ENCODE peak calls at places on chromosome 12, in four cellular contexts. P is AG04449, G is OCI-LY7, F is AG04450. I is an unnamed sample.

GRCh38 chr12:32859389-32859788 is 37.2 kb downstream of the PKP2 start:
- DNase-seq in P (no peak), G (no peak), F (no peak), I (no peak)

GRCh38 chr12:85016423-85016822 is 19.7 kb downstream of the TSPAN19 start:
- DNase-seq in P (peak), G (no peak), F (peak), I (peak)

GRCh38 chr12:120820885-120821510 is 83.2 kb downstream of the SPPL3 start:
- DNase-seq in P (no peak), G (no peak), F (no peak), I (no peak)

GRCh38 chr12:130953783-130954543 is at the start of gene ADGRD1:
- DNase-seq in P (no peak), G (no peak), F (no peak), I (no peak)

GRCh38 chr12:51517800-51518199 is 73.2 kb upstream of the SCN8A start:
- DNase-seq in P (no peak), G (peak), F (no peak), I (no peak)

GRCh38 chr12:105681341-105681740 is 350.9 kb downstream of the C12orf75 start:
- DNase-seq in P (no peak), G (no peak), F (no peak), I (no peak)

GRCh38 chr12:121520586-121521086 is 60.2 kb downstream of the KDM2B start:
- DNase-seq in P (no peak), G (no peak), F (no peak), I (no peak)

GRCh38 chr12:126384029-126384564 is 1318.9 kb downstream of the AACS start:
- DNase-seq in P (no peak), G (no peak), F (no peak), I (no peak)

GRCh38 chr12:84960918-84961317 is 48.3 kb upstream of the SLC6A15 start:
- DNase-seq in P (no peak), G (no peak), F (no peak), I (no peak)

GRCh38 chr12:12582895-12583303 is 20.2 kb upstream of the DUSP16 start:
- DNase-seq in P (no peak), G (no peak), F (no peak), I (no peak)

GRCh38 chr12:62692884-62693283 is 226.3 kb downstream of the MON2 start:
- DNase-seq in P (peak), G (no peak), F (no peak), I (no peak)

GRCh38 chr12:54287316-54288157 is 7.0 kb downstream of the HNRNPA1 start:
- DNase-seq in P (no peak), G (no peak), F (no peak), I (no peak)

GRCh38 chr12:33770652-33771051 is 251.6 kb upstream of the ALG10 start:
- DNase-seq in P (no peak), G (no peak), F (no peak), I (no peak)

GRCh38 chr12:94621662-94622359 is 28.5 kb downstream of the TMCC3 start:
- DNase-seq in P (no peak), G (no peak), F (no peak), I (no peak)

GRCh38 chr12:42725839-42726238 is 136.3 kb upstream of the PRICKLE1 start:
- DNase-seq in P (peak), G (no peak), F (peak), I (no peak)

GRCh38 chr12:69509308-69509736 is 39.1 kb downstream of the FRS2 start:
- DNase-seq in P (no peak), G (no peak), F (no peak), I (no peak)

GRCh38 chr12:32148372-32148771 is 41.7 kb downstream of the BICD1 start:
- DNase-seq in P (no peak), G (no peak), F (no peak), I (no peak)

GRCh38 chr12:2239376-2240010 is 186.7 kb downstream of the CACNA1C start:
- DNase-seq in P (no peak), G (no peak), F (no peak), I (no peak)

GRCh38 chr12:125314051-125314882 is 249.0 kb downstream of the AACS start:
- DNase-seq in P (no peak), G (no peak), F (no peak), I (no peak)

GRCh38 chr12:54977155-54977554 is 7.4 kb downstream of the TESPA1 start:
- DNase-seq in P (peak), G (no peak), F (no peak), I (no peak)

GRCh38 chr12:46082473-46082872 is 92.1 kb upstream of the SCAF11 start:
- DNase-seq in P (no peak), G (no peak), F (no peak), I (no peak)

GRCh38 chr12:17077594-17077993 is 471.6 kb upstream of the LMO3 start:
- DNase-seq in P (no peak), G (no peak), F (no peak), I (no peak)

GRCh38 chr12:5333096-5333495 is 98.8 kb upstream of the NTF3 start:
- DNase-seq in P (no peak), G (no peak), F (no peak), I (no peak)

GRCh38 chr12:95102916-95103671 is 29.7 kb upstream of the NR2C1 start:
- DNase-seq in P (no peak), G (peak), F (peak), I (no peak)

DNA sequence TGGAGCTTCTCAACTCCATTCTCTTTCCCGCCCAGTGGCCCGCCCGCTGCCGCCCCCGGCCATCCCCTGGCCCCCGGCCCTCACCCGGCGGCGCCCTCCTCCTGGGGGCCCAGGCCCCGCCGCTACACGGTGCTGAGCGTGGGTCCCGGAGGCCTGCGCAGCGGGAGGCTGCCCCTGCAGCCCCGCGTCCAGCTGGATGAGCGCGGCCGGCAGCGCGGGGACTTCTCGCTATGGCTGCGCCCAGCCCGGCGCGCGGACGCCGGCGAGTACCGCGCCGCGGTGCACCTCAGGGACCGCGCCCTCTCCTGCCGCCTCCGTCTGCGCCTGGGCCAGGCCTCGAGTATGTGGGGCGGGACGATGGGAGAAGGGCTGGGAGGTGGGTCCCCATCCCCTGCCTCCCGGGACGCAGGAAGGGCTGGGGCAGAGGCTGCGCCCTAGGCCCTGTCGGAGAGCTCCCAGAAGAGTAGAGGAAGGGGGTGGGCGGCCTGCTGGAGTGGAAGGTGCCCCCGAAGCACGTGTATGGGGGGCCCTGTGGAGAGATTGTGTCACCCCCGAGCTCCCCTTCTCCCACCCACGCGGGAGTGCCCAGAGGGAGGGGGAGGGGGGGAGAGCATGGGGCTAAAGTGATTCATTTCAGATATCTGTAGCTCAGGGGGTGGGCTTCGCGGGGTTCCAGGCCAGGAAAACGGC is 1.5 kb downstream of the LAG3 start:
- DNase-seq in P (no peak), G (no peak), F (no peak), I (no peak)
- H3K4me3 ChIP-seq in P (no peak), G (no peak), F (no peak), I (no peak)

DNA sequence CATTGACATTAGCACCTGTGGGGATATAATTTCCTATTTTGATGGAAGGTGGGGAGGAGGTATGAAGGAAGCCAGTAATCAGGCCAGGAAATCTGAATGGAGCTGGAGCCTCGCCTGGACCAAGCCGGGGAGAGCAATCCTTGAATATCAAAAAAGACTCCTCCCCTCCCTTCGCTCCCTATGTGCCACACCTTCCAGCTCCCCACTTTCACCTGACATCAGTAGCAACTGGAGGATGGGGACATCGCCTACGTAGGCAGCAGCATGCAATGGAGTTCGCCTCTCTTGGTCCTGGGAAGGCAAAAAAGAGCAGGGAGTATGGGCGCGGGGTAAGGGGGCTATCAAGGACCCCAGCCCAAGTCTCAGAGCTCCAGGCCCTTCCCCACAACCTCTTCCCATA is 1.1 kb downstream of the ANKRD52 start:
- DNase-seq in P (no peak), G (no peak), F (no peak), I (no peak)
- H3K4me3 ChIP-seq in P (peak), G (peak), F (peak), I (peak)

GRCh38 chr12:96719671-96720362 is 187.2 kb upstream of the NEDD1 start:
- DNase-seq in P (no peak), G (peak), F (no peak), I (no peak)
- H3K4me3 ChIP-seq in P (no peak), G (peak), F (peak), I (peak)

GRCh38 chr12:68240079-68240478 is 13.3 kb downstream of the IL22 start:
- DNase-seq in P (peak), G (no peak), F (no peak), I (no peak)
- H3K4me3 ChIP-seq in P (no peak), G (no peak), F (no peak), I (no peak)

DNA sequence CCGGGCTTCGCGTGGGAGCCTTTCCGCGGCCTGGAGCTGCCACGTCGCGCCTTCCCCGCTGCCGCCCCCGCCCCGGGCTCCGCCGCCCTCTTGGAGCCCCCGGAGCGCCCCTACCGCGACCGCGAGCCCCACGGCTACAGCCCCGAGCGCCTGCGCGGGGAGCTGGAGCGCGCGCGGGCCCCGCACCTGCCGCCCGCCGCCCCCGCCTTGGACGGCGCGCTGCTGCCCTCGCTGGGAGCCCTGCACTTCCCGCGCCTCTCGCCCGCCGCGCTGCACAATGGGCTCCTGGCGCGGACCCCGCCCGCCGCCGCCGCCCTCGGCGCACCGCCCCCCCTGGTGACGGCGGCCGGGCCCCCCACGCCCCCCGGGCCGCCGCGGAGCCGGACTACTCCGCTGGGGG is 27.1 kb downstream of the LRCOL1 start:
- DNase-seq in P (no peak), G (no peak), F (no peak), I (no peak)
- H3K4me3 ChIP-seq in P (no peak), G (no peak), F (no peak), I (no peak)

GRCh38 chr12:114666746-114667668 is 17.0 kb downstream of the TBX3 start:
- DNase-seq in P (no peak), G (no peak), F (no peak), I (peak)
- H3K4me3 ChIP-seq in P (no peak), G (no peak), F (no peak), I (peak)

I was measured in BE2C.